ENCODE peak calls at places on chromosomes 7 and 10, in five cellular contexts. U is effector memory CD4-positive, alpha-beta T cell; O is transverse colon; F is heart right ventricle; A is CD4-positive, alpha-beta memory T cell. L is an unnamed sample.

GRCh38 chr7:128161466-128162125 is 79.5 kb upstream of the LEP start:
- DNase-seq in U (no peak), O (no peak), F (no peak), A (no peak), L (no peak)

GRCh38 chr7:129950191-129950940 is 2.4 kb downstream of the UBE2H start:
- DNase-seq in U (no peak), O (no peak), F (peak; percentile 27), A (peak; percentile 8), L (peak; percentile 15)

GRCh38 chr7:152979376-152979775 is 219.8 kb downstream of the ACTR3B start:
- DNase-seq in U (no peak), O (no peak), F (no peak), A (no peak), L (no peak)

GRCh38 chr10:84743483-84743882 is 415.1 kb downstream of the CCSER2 start:
- DNase-seq in U (no peak), O (no peak), F (no peak), A (no peak), L (no peak)

GRCh38 chr7:39721345-39721744 is 98.0 kb downstream of the RALA start:
- DNase-seq in U (no peak), O (no peak), F (no peak), A (no peak), L (no peak)

GRCh38 chr7:36766451-36766850 is 42.2 kb upstream of the AOAH start:
- DNase-seq in U (no peak), O (no peak), F (no peak), A (no peak), L (no peak)

GRCh38 chr10:87829986-87830732 is 12.1 kb upstream of the ATAD1 start:
- DNase-seq in U (no peak), O (no peak), F (no peak), A (no peak), L (no peak)

GRCh38 chr7:6121141-6121540 is 90.0 kb downstream of the ANKRD61 start:
- DNase-seq in U (no peak), O (no peak), F (no peak), A (no peak), L (no peak)

GRCh38 chr7:73725703-73726466 is 6.4 kb upstream of the STX1A start:
- DNase-seq in U (peak; percentile 80), O (peak; percentile 95), F (peak; percentile 83), A (peak; percentile 80), L (peak; percentile 86)

GRCh38 chr10:112356686-112357085 is 17.2 kb upstream of the ACSL5 start:
- DNase-seq in U (no peak), O (no peak), F (no peak), A (no peak), L (no peak)

GRCh38 chr10:26326874-26327273 is 110.3 kb downstream of the GAD2 start:
- DNase-seq in U (no peak), O (no peak), F (no peak), A (no peak), L (no peak)

GRCh38 chr7:156061689-156062255 is 249.5 kb upstream of the SHH start:
- DNase-seq in U (no peak), O (no peak), F (no peak), A (no peak), L (no peak)

GRCh38 chr10:119740096-119740495 is 14.2 kb downstream of the INPP5F start:
- DNase-seq in U (no peak), O (no peak), F (no peak), A (no peak), L (no peak)

GRCh38 chr7:45178241-45179225 is 20.9 kb downstream of the RAMP3 start:
- DNase-seq in U (no peak), O (no peak), F (no peak), A (no peak), L (no peak)
- H3K9me3 ChIP-seq in U (no peaks in the 10 kb centered on the region), O (no peaks in the 10 kb centered on the region), F (no peaks in the 10 kb centered on the region), A (no peaks in the 10 kb centered on the region), L (no peaks in the 10 kb centered on the region)

GRCh38 chr7:157886711-157887110 is 549.9 kb downstream of the DNAJB6 start:
- DNase-seq in U (no peak), O (no peak), F (no peak), A (no peak), L (no peak)
- H3K9me3 ChIP-seq in U (no peaks in the 10 kb centered on the region), O (peaks cover 5% of the 10 kb centered on the region), F (peaks cover 14% of the 10 kb centered on the region), A (no peaks in the 10 kb centered on the region), L (peaks cover 18% of the 10 kb centered on the region)

GRCh38 chr7:19248681-19249080 is 103.5 kb upstream of the FERD3L start:
- DNase-seq in U (no peak), O (no peak), F (no peak), A (no peak), L (no peak)

GRCh38 chr7:19249281-19249680 is 104.1 kb upstream of the FERD3L start:
- DNase-seq in U (no peak), O (no peak), F (no peak), A (no peak), L (no peak)
- H3K9me3 ChIP-seq in U (no peaks in the 10 kb centered on the region), O (no peaks in the 10 kb centered on the region), F (no peaks in the 10 kb centered on the region), A (no peaks in the 10 kb centered on the region), L (no peaks in the 10 kb centered on the region)

GRCh38 chr10:113691381-113691780 is 11.7 kb downstream of the CASP7 start:
- DNase-seq in U (no peak), O (no peak), F (no peak), A (no peak), L (no peak)

GRCh38 chr10:113687041-113687440 is 7.3 kb downstream of the CASP7 start:
- DNase-seq in U (no peak), O (no peak), F (no peak), A (no peak), L (no peak)

GRCh38 chr10:113689574-113689973 is 9.9 kb downstream of the CASP7 start:
- DNase-seq in U (no peak), O (no peak), F (no peak), A (no peak), L (no peak)

GRCh38 chr10:113690749-113691148 is 11.0 kb downstream of the CASP7 start:
- DNase-seq in U (no peak), O (no peak), F (no peak), A (no peak), L (no peak)

GRCh38 chr10:113689057-113689456 is 9.3 kb downstream of the CASP7 start:
- DNase-seq in U (no peak), O (no peak), F (no peak), A (no peak), L (no peak)
- H3K9me3 ChIP-seq in U (no peaks in the 10 kb centered on the region), O (peaks cover 15% of the 10 kb centered on the region), F (peaks cover 59% of the 10 kb centered on the region), A (peaks cover 5% of the 10 kb centered on the region), L (no peaks in the 10 kb centered on the region)

GRCh38 chr7:157844611-157845010 is 507.8 kb downstream of the DNAJB6 start:
- DNase-seq in U (no peak), O (no peak), F (no peak), A (no peak), L (no peak)
- H3K9me3 ChIP-seq in U (no peaks in the 10 kb centered on the region), O (no peaks in the 10 kb centered on the region), F (peaks cover 4% of the 10 kb centered on the region), A (no peaks in the 10 kb centered on the region), L (no peaks in the 10 kb centered on the region)

GRCh38 chr7:57179776-57180415 is 47.7 kb upstream of the ZNF479 start:
- DNase-seq in U (no peak), O (no peak), F (no peak), A (no peak), L (no peak)
- H3K9me3 ChIP-seq in U (peaks cover 9% of the 10 kb centered on the region), O (peaks cover 19% of the 10 kb centered on the region), F (peaks cover 52% of the 10 kb centered on the region), A (no peaks in the 10 kb centered on the region), L (no peaks in the 10 kb centered on the region)

DNA sequence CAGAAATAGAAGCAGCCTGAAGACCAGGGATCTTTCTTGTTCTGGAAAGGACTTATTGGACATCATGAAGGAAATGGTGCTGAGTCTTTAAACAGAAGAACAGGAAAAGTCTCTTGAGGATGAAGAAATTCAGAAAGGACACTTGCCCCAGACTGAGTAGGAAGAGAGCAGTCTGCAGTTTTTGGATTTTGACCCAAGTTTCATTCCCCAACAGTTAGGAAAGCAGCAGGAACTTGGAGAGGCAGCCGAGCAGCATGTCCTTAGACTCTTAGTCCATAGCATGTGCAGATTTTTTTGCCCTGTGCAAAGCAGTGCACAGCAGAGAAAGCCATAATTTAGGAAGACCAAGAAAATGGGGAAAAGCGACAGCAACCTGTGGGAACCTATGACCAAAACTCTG is 927.2 kb upstream of the AUTS2 start:
- DNase-seq in U (no peak), O (no peak), F (no peak), A (no peak), L (no peak)
- H3K9me3 ChIP-seq in U (no peaks in the 10 kb centered on the region), O (peaks cover 6% of the 10 kb centered on the region), F (peaks cover 36% of the 10 kb centered on the region), A (no peaks in the 10 kb centered on the region), L (no peaks in the 10 kb centered on the region)

GRCh38 chr7:7208524-7208923 is 26.2 kb downstream of the C1GALT1 start:
- DNase-seq in U (no peak), O (no peak), F (no peak), A (no peak), L (no peak)

GRCh38 chr7:7207876-7208275 is 25.5 kb downstream of the C1GALT1 start:
- DNase-seq in U (no peak), O (no peak), F (no peak), A (no peak), L (no peak)

GRCh38 chr7:7212612-7213011 is 30.3 kb downstream of the C1GALT1 start:
- DNase-seq in U (no peak), O (no peak), F (no peak), A (no peak), L (no peak)

GRCh38 chr7:7209412-7210050 is 27.2 kb downstream of the C1GALT1 start:
- DNase-seq in U (no peak), O (no peak), F (no peak), A (no peak), L (no peak)

GRCh38 chr7:7210475-7211237 is 28.3 kb downstream of the C1GALT1 start:
- DNase-seq in U (no peak), O (no peak), F (no peak), A (no peak), L (no peak)
- H3K9me3 ChIP-seq in U (no peaks in the 10 kb centered on the region), O (no peaks in the 10 kb centered on the region), F (no peaks in the 10 kb centered on the region), A (no peaks in the 10 kb centered on the region), L (no peaks in the 10 kb centered on the region)

DNA sequence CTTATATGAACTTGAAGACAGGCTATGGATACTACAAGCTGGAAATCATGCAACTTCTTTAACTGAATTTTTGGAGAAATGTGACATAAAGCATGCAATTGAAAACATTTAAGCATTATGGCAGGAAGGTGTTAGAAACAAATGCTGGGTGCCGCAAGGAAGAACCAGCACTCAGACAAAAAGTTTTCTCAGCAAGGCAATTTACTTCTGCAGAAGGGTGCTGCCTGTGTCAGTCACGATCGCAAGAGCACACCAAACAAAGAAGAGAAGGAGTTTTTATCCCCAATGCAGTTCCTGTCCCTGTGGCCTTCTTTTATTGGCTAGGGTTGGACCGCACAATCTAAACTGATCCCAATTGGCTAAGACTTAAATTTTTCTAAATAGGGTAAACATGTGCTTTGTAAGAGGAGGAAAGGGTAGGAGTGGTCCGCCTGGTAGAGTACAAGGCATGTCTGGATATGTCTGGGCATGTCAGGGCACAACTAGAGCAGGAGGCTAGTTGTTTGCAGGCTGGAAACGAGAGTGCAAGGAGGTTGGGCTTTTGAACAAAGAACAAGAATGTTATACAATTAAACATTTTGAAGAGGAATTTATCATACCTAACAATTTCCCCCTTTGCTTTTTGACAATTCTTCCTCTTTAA is 109.6 kb upstream of the FAM3C start:
- DNase-seq in U (no peak), O (no peak), F (no peak), A (no peak), L (no peak)
- H3K9me3 ChIP-seq in U (peaks cover 11% of the 10 kb centered on the region), O (no peaks in the 10 kb centered on the region), F (peaks cover 43% of the 10 kb centered on the region), A (no peaks in the 10 kb centered on the region), L (peaks cover 17% of the 10 kb centered on the region)

GRCh38 chr10:42576338-42576737 is 62.0 kb downstream of the ZNF33B start:
- DNase-seq in U (no peak), O (no peak), F (no peak), A (no peak), L (no peak)
- H3K9me3 ChIP-seq in U (no peaks in the 10 kb centered on the region), O (no peaks in the 10 kb centered on the region), F (no peaks in the 10 kb centered on the region), A (no peaks in the 10 kb centered on the region), L (peaks cover 5% of the 10 kb centered on the region)

L was measured in naive thymus-derived CD4-positive, alpha-beta T cell.